ENCODE peak calls at places on chromosomes 16 and 17, in ten cellular contexts. I is stimulated activated naive CD8-positive, alpha-beta T cell treated with anti-CD3 and anti-CD28 coated beads, Interleukin-15, amount 100 ng/mL, for 72 hours; D is Right ventricle myocardium superior; H is endothelial cell of umbilical vein; B is stimulated activated CD4-positive, alpha-beta T cell treated with anti-CD3 and anti-CD28 coated beads, Interleukin-1b, Interleukin-23, amount 100 ng/mL, for 1 hour; P is T-helper 1 cell; L is GM19239; V is activated CD8-positive, alpha-beta T cell treated with anti-CD3 and anti-CD28 coated beads, Interleukin-2, amount 10 ng/mL, durations not matched to agents 7 days and 5 days; A is tibial nerve; T is CD8-positive, alpha-beta T cell. Q is an unnamed sample.

GRCh38 chr17:49845210-49845782 is 2.6 kb downstream of the TAC4 start:
- DNase-seq in H (peak), V (no peak), B (no peak), T (no peak), A (no peak), I (no peak), L (no peak), P (no peak), D (peak), Q (peak)

GRCh38 chr16:80580109-80580832 is 39.5 kb downstream of the DYNLRB2 start:
- DNase-seq in H (no peak), D (no peak), T (peak), L (peak), B (no peak), I (peak), P (peak), V (peak), A (no peak), Q (no peak)

GRCh38 chr17:11330871-11331270 is 89.9 kb downstream of the SHISA6 start:
- DNase-seq in T (no peak), B (no peak), H (no peak), A (no peak), D (no peak), I (no peak), P (no peak), V (no peak), L (no peak), Q (peak)

GRCh38 chr17:57114085-57114673 is 29.1 kb downstream of the AKAP1 start:
- DNase-seq in P (peak), H (peak), L (peak), T (peak), I (peak), V (peak), B (peak), A (peak), D (peak), Q (peak)

GRCh38 chr17:2013994-2014317 is 11.2 kb downstream of the RTN4RL1 start:
- DNase-seq in L (no peak), H (no peak), B (no peak), T (no peak), D (no peak), A (no peak), P (no peak), V (no peak), I (no peak), Q (no peak)

GRCh38 chr16:17277981-17278381 is 192.8 kb downstream of the XYLT1 start:
- DNase-seq in D (peak), T (peak), V (no peak), P (no peak), B (no peak), A (no peak), I (no peak), H (no peak), L (no peak), Q (peak)

GRCh38 chr17:5883775-5884665 is 186.2 kb upstream of the WSCD1 start:
- DNase-seq in B (no peak), A (no peak), L (no peak), T (no peak), H (no peak), D (no peak), I (no peak), V (no peak), P (no peak), Q (no peak)

GRCh38 chr17:17235212-17236174 is 1.5 kb downstream of the FLCN start:
- DNase-seq in V (peak), A (peak), I (no peak), H (peak), T (no peak), P (no peak), L (no peak), D (no peak), B (no peak), Q (peak)

GRCh38 chr16:50152386-50152806 is 710 bp upstream of the TENT4B start:
- DNase-seq in D (peak), P (no peak), L (peak), I (peak), A (no peak), T (peak), B (peak), H (no peak), V (peak), Q (peak)

GRCh38 chr16:58116529-58116928 is 12.7 kb downstream of the CFAP20 start:
- DNase-seq in V (no peak), P (no peak), T (no peak), A (no peak), D (no peak), B (no peak), H (no peak), L (no peak), I (no peak), Q (no peak)

GRCh38 chr17:64155751-64156544 is 26.0 kb upstream of the ERN1 start:
- DNase-seq in B (no peak), V (no peak), T (no peak), L (no peak), A (peak), H (peak), P (no peak), D (peak), I (no peak), Q (peak)

GRCh38 chr17:74466111-74466784 is at the start of gene CD300A:
- DNase-seq in L (no peak), B (no peak), P (no peak), A (no peak), H (no peak), V (no peak), T (no peak), I (peak), D (peak), Q (peak)

GRCh38 chr16:72264776-72265175 is 92.8 kb upstream of the PMFBP1 start:
- DNase-seq in B (no peak), L (no peak), T (no peak), A (no peak), I (no peak), H (no peak), P (no peak), V (no peak), D (no peak), Q (no peak)

GRCh38 chr17:64707077-64707591 is 45.0 kb upstream of the SMURF2 start:
- DNase-seq in H (peak), B (no peak), A (peak), I (no peak), P (no peak), T (no peak), D (peak), V (no peak), L (no peak), Q (peak)

GRCh38 chr16:66918803-66919568 is at the start of gene CDH16:
- DNase-seq in P (no peak), I (no peak), A (no peak), B (no peak), V (no peak), T (no peak), H (no peak), D (no peak), L (no peak), Q (no peak)